ENCODE peak calls at places on chromosomes 3 and 15, in six cellular contexts. B is effector memory CD4-positive, alpha-beta T cell; T is psoas muscle; C is DND-41; V is testis; N is aorta. S is an unnamed sample. For H3K4me1, the result is how much of the 10 kb centered on the place peaks cover.

GRCh38 chr3:30350901-30351300 is 255.5 kb upstream of the TGFBR2 start:
- DNase-seq in B (no peak), T (no peak), C (no peak), V (no peak), N (no peak), S (no peak)

GRCh38 chr3:98525494-98525893 is 2.8 kb upstream of the CLDND1 start:
- DNase-seq in B (no peak), T (no peak), C (no peak), V (no peak), N (no peak), S (no peak)

GRCh38 chr3:81105761-81106160 is 655.7 kb downstream of the GBE1 start:
- DNase-seq in B (no peak), T (no peak), C (no peak), V (no peak), N (no peak), S (no peak)

GRCh38 chr3:186164696-186165095 is 55.8 kb upstream of the ETV5 start:
- DNase-seq in B (no peak), T (no peak), C (no peak), V (no peak), N (no peak), S (no peak)

GRCh38 chr3:6857510-6857909 is 3.4 kb upstream of the GRM7 start:
- DNase-seq in B (no peak), T (no peak), C (no peak), V (no peak), N (no peak), S (no peak)

GRCh38 chr3:32310336-32310735 is 71.9 kb downstream of the CMTM8 start:
- DNase-seq in B (no peak), T (no peak), C (no peak), V (no peak), N (no peak), S (no peak)

GRCh38 chr15:47333758-47334157 is 383.5 kb upstream of the SEMA6D start:
- DNase-seq in B (no peak), T (no peak), C (no peak), V (no peak), N (no peak), S (no peak)

GRCh38 chr3:42711491-42712343 is 9.1 kb upstream of the HHATL start:
- DNase-seq in B (no peak), T (no peak), C (no peak), V (no peak), N (no peak), S (no peak)

GRCh38 chr3:132187746-132188145 is 129.5 kb upstream of the ACP3 start:
- DNase-seq in B (no peak), T (no peak), C (no peak), V (no peak), N (no peak), S (no peak)

GRCh38 chr3:10505791-10506585 is 602 bp upstream of the ATP2B2 start:
- DNase-seq in B (no peak), T (no peak), C (no peak), V (no peak), N (no peak), S (no peak)

GRCh38 chr3:124599779-124600693 is 130.2 kb upstream of the UMPS start:
- DNase-seq in B (no peak), T (no peak), C (no peak), V (no peak), N (no peak), S (no peak)

GRCh38 chr3:79517766-79518413 is 249.9 kb downstream of the ROBO1 start:
- DNase-seq in B (no peak), T (no peak), C (no peak), V (peak), N (no peak), S (no peak)

GRCh38 chr3:52682016-52682415 is 3.7 kb downstream of the PBRM1 start:
- DNase-seq in B (no peak), T (no peak), C (no peak), V (peak), N (no peak), S (no peak)

GRCh38 chr3:192851821-192852352 is 65.8 kb downstream of the MB21D2 start:
- DNase-seq in B (no peak), T (peak), C (no peak), V (peak), N (peak), S (peak)

GRCh38 chr3:134328147-134328591 is 46.1 kb downstream of the AMOTL2 start:
- DNase-seq in B (no peak), T (peak), C (no peak), V (no peak), N (no peak), S (no peak)

GRCh38 chr15:69389426-69389825 is 24.7 kb upstream of the KIF23 start:
- DNase-seq in B (no peak), T (no peak), C (no peak), V (no peak), N (no peak), S (no peak)

GRCh38 chr3:49020335-49021212 is 1.3 kb upstream of the NDUFAF3 start:
- DNase-seq in B (no peak), T (peak), C (peak), V (peak), N (peak), S (peak)

DNA sequence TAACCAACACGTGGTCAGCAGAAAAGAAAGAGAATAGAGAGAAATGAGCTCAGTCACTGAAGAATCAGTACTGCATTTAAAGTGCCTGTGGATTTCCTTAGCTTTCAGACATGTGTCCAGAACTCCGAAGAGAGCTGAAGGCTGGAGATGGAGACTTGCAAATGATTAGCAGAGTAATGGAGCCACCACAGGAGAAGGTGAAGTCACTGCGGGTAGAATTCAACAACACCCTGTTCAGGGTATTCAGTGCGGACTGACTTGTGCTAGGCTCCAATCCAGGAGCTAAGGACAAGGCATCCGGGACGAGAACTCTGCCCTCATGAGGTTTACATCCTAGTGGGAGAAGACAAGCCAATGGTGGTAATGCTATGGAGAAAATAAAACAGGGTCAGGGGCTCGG is 4.2 kb downstream of the EIF4E3 start:
- DNase-seq in B (no peak), T (no peak), C (no peak), V (no peak), N (no peak), S (no peak)
- H3K4me1 ChIP-seq in B (half or more), T (under half), C (under half), V (under half), N (under half), S (under half)

GRCh38 chr3:190197346-190197763 is 76.7 kb upstream of the P3H2 start:
- DNase-seq in B (no peak), T (no peak), C (no peak), V (no peak), N (no peak), S (no peak)
- H3K27ac ChIP-seq in B (no peak), T (no peak), C (no peak), V (no peak), N (no peak), S (no peak)

GRCh38 chr15:39511000-39511914 is 69.6 kb upstream of the THBS1 start:
- DNase-seq in B (no peak), T (peak), C (no peak), V (peak), N (peak), S (peak)
- H3K4me3 ChIP-seq in B (no peak), T (no peak), C (no peak), V (no peak), N (no peak), S (no peak)

GRCh38 chr3:1963896-1964295 is 134.8 kb upstream of the CNTN4 start:
- DNase-seq in B (no peak), T (no peak), C (no peak), V (no peak), N (no peak), S (no peak)
- H3K4me1 ChIP-seq in B (under half), T (under half), C (under half), V (under half), N (under half), S (under half)

GRCh38 chr3:171809513-171810277 is 588 bp downstream of the PLD1 start:
- DNase-seq in B (peak), T (peak), C (no peak), V (peak), N (peak), S (peak)
- H3K27ac ChIP-seq in B (no peak), T (peak), C (no peak), V (peak), N (no peak), S (peak)

GRCh38 chr3:58532794-58533220 is 4.2 kb downstream of the ACOX2 start:
- DNase-seq in B (peak), T (peak), C (peak), V (peak), N (peak), S (peak)

GRCh38 chr3:58536501-58537411 is at the start of gene ACOX2:
- DNase-seq in B (no peak), T (peak), C (no peak), V (peak), N (peak), S (peak)

GRCh38 chr3:58534592-58535494 is 2.1 kb downstream of the ACOX2 start:
- DNase-seq in B (no peak), T (no peak), C (no peak), V (no peak), N (no peak), S (no peak)

GRCh38 chr3:58537412-58538301 is 667 bp upstream of the ACOX2 start:
- DNase-seq in B (no peak), T (no peak), C (no peak), V (no peak), N (no peak), S (no peak)

GRCh38 chr3:58535531-58536500 is 1.2 kb downstream of the ACOX2 start:
- DNase-seq in B (no peak), T (no peak), C (no peak), V (peak), N (no peak), S (no peak)
- H3K4me3 ChIP-seq in B (no peak), T (peak), C (no peak), V (no peak), N (no peak), S (peak)

DNA sequence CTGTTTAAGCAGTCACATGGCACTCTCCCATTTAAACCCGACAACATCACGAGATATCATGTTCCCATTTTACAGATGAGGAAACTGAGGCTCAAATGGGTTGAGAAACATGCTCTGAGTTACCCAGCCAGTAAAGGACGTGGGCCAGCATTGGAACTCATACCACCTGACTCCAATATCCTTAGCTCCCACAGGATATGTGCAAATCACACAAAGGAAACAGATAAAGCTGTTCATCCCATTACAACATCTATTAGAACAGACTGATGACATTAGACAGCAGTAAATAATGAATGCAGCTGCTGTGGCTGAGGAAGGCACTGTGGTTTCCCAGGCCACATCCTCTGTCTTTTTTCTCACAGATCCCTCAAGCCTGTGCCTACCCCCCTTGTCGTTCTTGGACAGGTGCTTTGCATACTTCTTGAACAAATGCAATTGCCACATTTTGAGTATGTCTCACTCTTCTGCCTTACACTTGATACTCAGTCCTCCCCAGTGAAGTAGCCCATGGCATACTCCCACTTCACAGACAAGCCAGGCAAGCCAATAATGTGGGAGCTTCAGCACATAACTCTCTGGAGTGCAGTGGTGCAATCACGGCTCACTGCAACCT is 17.7 kb downstream of the FRMD4B start:
- DNase-seq in B (peak), T (no peak), C (peak), V (no peak), N (no peak), S (no peak)
- H3K4me1 ChIP-seq in B (under half), T (under half), C (half or more), V (under half), N (under half), S (under half)

DNA sequence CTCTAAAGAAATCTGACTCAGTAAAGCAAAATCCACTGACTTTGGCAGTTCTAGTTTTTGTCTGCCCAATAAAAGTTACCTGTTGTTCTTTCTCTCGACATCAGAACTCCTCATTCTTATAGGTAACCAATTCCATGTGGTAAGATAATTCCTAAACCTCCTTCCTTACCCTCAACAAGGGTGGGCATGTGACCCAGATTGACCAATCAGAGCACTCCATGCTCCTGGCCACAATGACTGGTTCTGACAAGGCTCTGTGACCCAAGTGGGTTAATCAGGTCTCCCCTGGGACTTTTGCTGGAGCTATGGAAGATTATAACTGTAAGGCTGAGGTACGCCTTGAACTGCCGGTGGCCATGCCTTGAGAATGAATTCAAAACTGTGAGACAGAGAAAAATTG is 31.7 kb downstream of the LINS1 start:
- DNase-seq in B (no peak), T (no peak), C (no peak), V (no peak), N (no peak), S (no peak)
- H3K27ac ChIP-seq in B (no peak), T (no peak), C (no peak), V (no peak), N (no peak), S (no peak)